ENCODE peak calls at places on chromosomes 7 and 10, in four cellular contexts. One of them, this sample, is unnamed.

GRCh38 chr10:48817141-48817540 is 122.5 kb downstream of the LRRC18 start:
- DNase-seq in GM12865: no peak
- DNase-seq in GM06990: no peak
- DNase-seq in endothelial cell: no peak
- DNase-seq in this sample: no peak

GRCh38 chr7:41374150-41374848 is 328.6 kb downstream of the INHBA start:
- DNase-seq in GM12865: no peak
- DNase-seq in endothelial cell: no peak
- DNase-seq in GM06990: no peak
- DNase-seq in this sample: no peak

GRCh38 chr10:101229275-101230184 is at the start of gene LBX1:
- DNase-seq in GM06990: no peak
- DNase-seq in GM12865: no peak
- DNase-seq in endothelial cell: no peak
- DNase-seq in this sample: no peak

GRCh38 chr10:49567810-49568209 is 28.9 kb upstream of the ERCC6 start:
- DNase-seq in GM12865: no peak
- DNase-seq in GM06990: no peak
- DNase-seq in endothelial cell: no peak
- DNase-seq in this sample: no peak

GRCh38 chr10:55793024-55793423 is 568.0 kb downstream of the ZWINT start:
- DNase-seq in endothelial cell: no peak
- DNase-seq in GM12865: no peak
- DNase-seq in GM06990: no peak
- DNase-seq in this sample: no peak

GRCh38 chr10:127309609-127310008 is 113.2 kb upstream of the INSYN2A start:
- DNase-seq in endothelial cell: no peak
- DNase-seq in GM12865: no peak
- DNase-seq in GM06990: no peak
- DNase-seq in this sample: no peak

GRCh38 chr10:25682203-25682950 is 251.7 kb upstream of the MYO3A start:
- DNase-seq in GM06990: no peak
- DNase-seq in GM12865: no peak
- DNase-seq in endothelial cell: no peak
- DNase-seq in this sample: no peak

GRCh38 chr10:78729366-78729765 is 339.4 kb upstream of the ZMIZ1 start:
- DNase-seq in GM06990: no peak
- DNase-seq in endothelial cell: no peak
- DNase-seq in GM12865: no peak
- DNase-seq in this sample: no peak

GRCh38 chr10:127216284-127216683 is 19.9 kb upstream of the INSYN2A start:
- DNase-seq in GM06990: no peak
- DNase-seq in endothelial cell: no peak
- DNase-seq in GM12865: no peak
- DNase-seq in this sample: no peak

GRCh38 chr10:116331815-116332214 is 7.6 kb downstream of the CCDC172 start:
- DNase-seq in endothelial cell: no peak
- DNase-seq in GM06990: no peak
- DNase-seq in GM12865: no peak
- DNase-seq in this sample: no peak

GRCh38 chr10:117503886-117504205 is 38.7 kb upstream of the EMX2 start:
- DNase-seq in GM12865: no peak
- DNase-seq in endothelial cell: no peak
- DNase-seq in GM06990: no peak
- DNase-seq in this sample: no peak

DNA sequence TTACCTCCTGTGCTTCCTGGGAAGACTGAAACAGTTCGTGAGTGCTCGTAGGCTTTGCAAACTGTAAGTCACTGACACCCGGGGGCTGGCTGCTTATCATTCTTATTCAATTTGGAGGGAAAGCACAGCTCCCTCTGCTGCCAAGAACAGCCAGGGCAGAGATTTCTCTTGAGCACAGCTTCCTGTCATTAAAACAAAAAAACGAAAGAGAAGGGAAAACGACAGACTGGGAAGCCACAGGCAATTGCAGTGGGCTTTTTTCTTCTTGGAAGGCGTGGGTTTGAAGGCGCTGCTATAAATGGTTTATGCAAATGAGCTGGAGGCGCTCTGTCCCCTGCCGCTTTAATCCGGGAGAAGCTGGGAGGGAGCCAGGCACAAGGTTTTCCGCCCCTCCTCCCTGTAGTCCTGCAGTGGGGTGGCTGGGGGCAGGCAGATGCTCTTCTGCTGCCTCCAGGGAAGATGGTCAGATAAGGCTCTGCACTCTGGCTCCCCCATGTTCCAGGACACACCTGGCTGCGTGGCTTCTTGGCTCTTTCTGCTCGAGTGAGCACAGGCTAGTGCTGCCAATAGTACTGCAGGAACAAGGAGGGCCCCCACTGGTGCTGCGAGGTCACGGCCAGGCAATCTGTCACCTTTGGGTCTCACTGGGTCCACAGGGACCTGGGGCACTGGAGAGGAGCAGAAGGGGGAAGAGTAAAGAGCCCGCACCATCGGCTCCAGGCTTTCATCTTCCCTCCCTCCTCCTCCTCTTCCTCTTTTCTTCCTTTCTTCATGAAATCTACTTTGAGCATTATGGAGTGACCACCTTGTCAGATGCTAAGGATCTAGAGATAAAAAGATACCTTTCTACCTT is 49.5 kb downstream of the NEURL1 start:
- DNase-seq in GM06990: peak; percentile 25
- DNase-seq in endothelial cell: no peak
- DNase-seq in GM12865: peak; percentile 64
- DNase-seq in this sample: no peak
- TF ChIP-seq CTCF in GM06990: peak; percentile 63
- TF ChIP-seq CTCF in endothelial cell: no peak
- TF ChIP-seq CTCF in GM12865: peak; percentile 45
- TF ChIP-seq CTCF in this sample: no peak

DNA sequence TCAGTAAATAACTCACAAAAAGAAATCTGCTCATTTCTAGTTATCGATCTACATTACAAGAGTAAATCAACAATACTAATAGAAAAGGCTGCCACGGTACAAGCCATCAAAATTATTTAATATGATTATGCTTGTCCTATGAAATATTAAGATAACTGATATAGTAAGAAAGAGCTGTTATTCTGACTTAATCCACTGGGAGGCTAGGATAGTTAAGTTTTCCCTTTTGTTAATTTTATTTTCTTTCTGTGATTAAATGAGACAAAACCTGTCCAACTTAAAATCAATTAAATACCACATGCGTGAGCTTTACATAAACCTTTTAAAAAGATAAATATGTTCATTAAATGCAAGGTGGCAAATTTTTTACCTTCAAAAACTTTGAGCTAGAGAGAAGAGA is 114.8 kb downstream of the LMBR1 start:
- DNase-seq in endothelial cell: no peak
- DNase-seq in GM12865: no peak
- DNase-seq in GM06990: no peak
- DNase-seq in this sample: no peak
- TF ChIP-seq CTCF in endothelial cell: peak; percentile 44
- TF ChIP-seq CTCF in GM12865: no peak
- TF ChIP-seq CTCF in GM06990: no peak
- TF ChIP-seq CTCF in this sample: no peak

DNA sequence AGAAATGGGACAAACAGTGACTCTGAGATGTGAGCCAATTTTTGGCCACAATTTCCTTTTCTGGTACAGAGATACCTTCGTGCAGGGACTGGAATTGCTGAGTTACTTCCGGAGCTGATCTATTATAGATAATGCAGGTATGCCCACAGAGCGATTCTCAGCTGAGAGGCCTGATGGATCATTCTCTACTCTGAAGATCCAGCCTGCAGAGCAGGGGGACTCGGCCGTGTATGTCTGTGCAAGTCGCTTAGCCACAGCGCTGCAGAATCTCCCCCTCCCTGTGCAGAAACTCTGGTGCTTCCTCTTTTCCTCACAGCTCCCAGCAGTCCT is 183.2 kb upstream of the PRSS58 start:
- DNase-seq in endothelial cell: no peak
- DNase-seq in GM06990: no peak
- DNase-seq in GM12865: no peak
- DNase-seq in this sample: no peak
- TF ChIP-seq CTCF in endothelial cell: no peak
- TF ChIP-seq CTCF in GM06990: no peak
- TF ChIP-seq CTCF in GM12865: no peak
- TF ChIP-seq CTCF in this sample: no peak

DNA sequence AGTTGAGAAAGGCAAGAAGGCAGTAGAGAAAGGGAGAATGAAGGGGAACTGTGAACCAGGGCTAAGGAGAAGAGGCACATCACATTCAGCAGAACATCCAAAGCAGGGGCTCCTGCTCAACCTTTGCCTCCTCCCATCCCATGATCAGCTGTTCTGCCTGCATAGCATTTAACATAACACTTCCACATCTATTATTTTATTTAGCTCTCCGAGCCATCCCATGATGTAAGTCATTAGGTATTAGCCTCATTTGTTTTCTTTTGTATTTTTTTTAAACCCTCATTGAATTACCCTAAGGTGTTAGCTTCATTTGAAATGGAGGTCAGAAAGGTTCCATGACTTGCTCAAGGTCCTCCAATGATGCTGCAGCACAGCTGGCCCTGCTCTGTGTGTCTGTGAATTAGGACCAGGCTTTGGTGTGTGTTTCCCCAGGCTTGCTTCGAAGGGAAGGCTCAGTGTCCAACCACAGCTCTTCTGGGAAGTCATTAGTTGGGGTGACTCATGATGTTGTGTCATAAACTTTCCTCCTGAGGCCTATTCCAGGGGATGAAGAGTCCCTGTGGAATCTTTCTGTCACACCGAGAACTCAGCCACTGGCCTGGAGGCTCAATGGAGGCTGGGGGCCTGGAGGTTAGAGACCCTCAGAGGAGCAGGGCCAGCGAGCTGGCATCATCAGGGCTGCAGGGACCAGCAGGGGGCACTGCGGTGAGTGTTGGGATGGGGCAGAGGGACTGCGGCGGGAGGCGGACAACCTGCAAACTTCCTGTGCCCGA is 16.5 kb downstream of the NPFFR1 start:
- DNase-seq in endothelial cell: peak; percentile 30
- DNase-seq in GM06990: no peak
- DNase-seq in GM12865: peak; percentile 41
- DNase-seq in this sample: no peak
- TF ChIP-seq CTCF in endothelial cell: peak; percentile 43
- TF ChIP-seq CTCF in GM06990: peak; percentile 32
- TF ChIP-seq CTCF in GM12865: peak; percentile 52
- TF ChIP-seq CTCF in this sample: no peak

GRCh38 chr7:137965942-137966624 is 35.8 kb downstream of the CREB3L2 start:
- DNase-seq in GM06990: no peak
- DNase-seq in endothelial cell: no peak
- DNase-seq in GM12865: no peak
- DNase-seq in this sample: no peak
- TF ChIP-seq CTCF in GM06990: no peak
- TF ChIP-seq CTCF in endothelial cell: no peak
- TF ChIP-seq CTCF in GM12865: no peak
- TF ChIP-seq CTCF in this sample: no peak

GRCh38 chr10:37474645-37475044 is 349.2 kb downstream of the ANKRD30A start:
- DNase-seq in endothelial cell: no peak
- DNase-seq in GM06990: no peak
- DNase-seq in GM12865: no peak
- DNase-seq in this sample: no peak

GRCh38 chr10:37473906-37474305 is 348.5 kb downstream of the ANKRD30A start:
- DNase-seq in GM12865: no peak
- DNase-seq in endothelial cell: no peak
- DNase-seq in GM06990: no peak
- DNase-seq in this sample: no peak

GRCh38 chr10:37476285-37476684 is 350.9 kb downstream of the ANKRD30A start:
- DNase-seq in GM06990: no peak
- DNase-seq in GM12865: no peak
- DNase-seq in endothelial cell: no peak
- DNase-seq in this sample: no peak

GRCh38 chr10:37479469-37479868 is 354.1 kb downstream of the ANKRD30A start:
- DNase-seq in GM06990: no peak
- DNase-seq in endothelial cell: no peak
- DNase-seq in GM12865: no peak
- DNase-seq in this sample: no peak

DNA sequence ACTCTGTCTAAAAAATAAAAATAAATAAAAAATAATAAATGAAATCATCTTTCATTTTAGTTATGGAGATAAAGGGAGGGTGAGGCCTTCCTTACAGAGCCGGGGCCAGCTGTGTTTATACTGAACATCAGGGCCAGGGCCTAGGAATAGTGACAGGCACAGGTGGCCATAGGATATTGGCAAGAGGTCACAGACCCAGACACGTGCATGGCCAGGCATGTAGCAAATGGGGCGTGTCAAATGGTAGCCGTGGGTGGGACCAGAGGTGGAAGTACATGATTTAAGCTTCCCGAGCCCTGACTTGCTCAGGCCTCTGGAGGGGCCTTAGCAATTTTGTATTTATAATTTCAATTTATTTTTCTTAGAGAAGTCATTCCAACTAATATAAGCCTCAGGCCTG is 353.0 kb downstream of the ANKRD30A start:
- DNase-seq in endothelial cell: no peak
- DNase-seq in GM06990: no peak
- DNase-seq in GM12865: no peak
- DNase-seq in this sample: no peak
- TF ChIP-seq CTCF in endothelial cell: no peak
- TF ChIP-seq CTCF in GM06990: no peak
- TF ChIP-seq CTCF in GM12865: no peak
- TF ChIP-seq CTCF in this sample: no peak

GRCh38 chr7:69211739-69212138 is 386.5 kb upstream of the AUTS2 start:
- DNase-seq in endothelial cell: no peak
- DNase-seq in GM12865: peak; percentile 62
- DNase-seq in GM06990: no peak
- DNase-seq in this sample: no peak
- TF ChIP-seq CTCF in endothelial cell: no peak
- TF ChIP-seq CTCF in GM12865: peak; percentile 26
- TF ChIP-seq CTCF in GM06990: peak; percentile 43
- TF ChIP-seq CTCF in this sample: no peak